ENCODE peak calls at places on chromosomes 7 and 10, in five cellular contexts. Q is heart right ventricle, V is gastroesophageal sphincter, B is HCT116, O is right cardiac atrium. E is an unnamed sample.

GRCh38 chr7:107017965-107018714 is 26.4 kb upstream of the PRKAR2B start:
- ATAC-seq in Q (peak; percentile 19), V (no peak), B (no peak), O (no peak), E (no peak)

GRCh38 chr10:101570764-101571572 is 17.1 kb downstream of the POLL start:
- ATAC-seq in Q (peak; percentile 20), V (peak; percentile 8), B (peak; percentile 19), O (peak; percentile 14), E (peak; percentile 16)

GRCh38 chr7:49773939-49774458 is 561 bp downstream of the VWC2 start:
- ATAC-seq in Q (peak; percentile 68), V (no peak), B (no peak), O (peak; percentile 48), E (no peak)

GRCh38 chr7:47506716-47507354 is 75.1 kb downstream of the TNS3 start:
- ATAC-seq in Q (no peak), V (no peak), B (no peak), O (no peak), E (no peak)

GRCh38 chr10:67075381-67076001 is 149.7 kb downstream of the LRRTM3 start:
- ATAC-seq in Q (peak; percentile 88), V (no peak), B (no peak), O (no peak), E (no peak)

GRCh38 chr7:46091071-46091470 is 170.0 kb upstream of the IGFBP3 start:
- ATAC-seq in Q (no peak), V (no peak), B (no peak), O (no peak), E (no peak)

GRCh38 chr10:103781329-103782061 is 73.9 kb downstream of the SH3PXD2A start:
- ATAC-seq in Q (no peak), V (no peak), B (peak; percentile 91), O (no peak), E (peak; percentile 22)

GRCh38 chr10:3060481-3060889 is 6.9 kb upstream of the PFKP start:
- ATAC-seq in Q (no peak), V (no peak), B (peak; percentile 60), O (no peak), E (no peak)

GRCh38 chr10:91596821-91597396 is 36.0 kb downstream of the PPP1R3C start:
- ATAC-seq in Q (no peak), V (peak; percentile 40), B (no peak), O (peak; percentile 53), E (peak; percentile 69)

GRCh38 chr10:11547111-11547625 is 64.3 kb downstream of the USP6NL start:
- ATAC-seq in Q (no peak), V (no peak), B (no peak), O (no peak), E (no peak)

GRCh38 chr10:106355450-106355849 is 809.1 kb downstream of the SORCS1 start:
- ATAC-seq in Q (no peak), V (no peak), B (no peak), O (no peak), E (no peak)

GRCh38 chr10:24891823-24892222 is 60.6 kb downstream of the PRTFDC1 start:
- ATAC-seq in Q (no peak), V (no peak), B (peak; percentile 79), O (no peak), E (peak; percentile 79)

GRCh38 chr7:42617071-42617705 is 294.7 kb downstream of the C7orf25 start:
- ATAC-seq in Q (peak; percentile 64), V (peak; percentile 31), B (no peak), O (no peak), E (peak; percentile 40)

GRCh38 chr7:92423646-92424045 is 23.6 kb upstream of the GATAD1 start:
- ATAC-seq in Q (no peak), V (no peak), B (no peak), O (peak; percentile 14), E (no peak)

GRCh38 chr10:22623624-22624263 is 90.6 kb downstream of the PIP4K2A start:
- ATAC-seq in Q (no peak), V (no peak), B (no peak), O (no peak), E (no peak)

GRCh38 chr7:74101061-74101681 is 17.6 kb downstream of the LIMK1 start:
- ATAC-seq in Q (peak; percentile 56), V (peak; percentile 76), B (no peak), O (no peak), E (no peak)

GRCh38 chr7:47416454-47417121 is 165.3 kb downstream of the TNS3 start:
- ATAC-seq in Q (no peak), V (no peak), B (peak; percentile 52), O (no peak), E (no peak)

GRCh38 chr7:98250789-98251188 is 1.2 kb downstream of the TECPR1 start:
- ATAC-seq in Q (no peak), V (no peak), B (no peak), O (no peak), E (no peak)

GRCh38 chr10:62023289-62023688 is 121.8 kb downstream of the ARID5B start:
- ATAC-seq in Q (no peak), V (no peak), B (no peak), O (no peak), E (no peak)

GRCh38 chr7:149865437-149865836 is 8.3 kb upstream of the ATP6V0E2 start:
- ATAC-seq in Q (no peak), V (no peak), B (no peak), O (peak; percentile 46), E (peak; percentile 15)

GRCh38 chr7:48255046-48255445 is 83.8 kb downstream of the ABCA13 start:
- ATAC-seq in Q (no peak), V (no peak), B (no peak), O (no peak), E (no peak)

GRCh38 chr10:110479710-110480109 is 18.0 kb upstream of the DUSP5 start:
- ATAC-seq in Q (no peak), V (no peak), B (no peak), O (no peak), E (no peak)

GRCh38 chr7:97513326-97513725 is 218.6 kb upstream of the TAC1 start:
- ATAC-seq in Q (no peak), V (no peak), B (no peak), O (no peak), E (no peak)

GRCh38 chr10:11887381-11888227 is 64.4 kb downstream of the PROSER2 start:
- ATAC-seq in Q (no peak), V (no peak), B (peak; percentile 20), O (no peak), E (no peak)

GRCh38 chr10:132453470-132453861 is 56.5 kb downstream of the PWWP2B start:
- ATAC-seq in Q (peak; percentile 3), V (peak; percentile 6), B (peak; percentile 10), O (no peak), E (no peak)

GRCh38 chr10:95428702-95429101 is 132.5 kb downstream of the SORBS1 start:
- ATAC-seq in Q (peak; percentile 48), V (no peak), B (no peak), O (peak; percentile 38), E (no peak)

GRCh38 chr10:24229909-24230308 is 21.0 kb downstream of the KIAA1217 start:
- ATAC-seq in Q (no peak), V (no peak), B (no peak), O (no peak), E (no peak)

GRCh38 chr7:51213618-51214017 is 103.0 kb downstream of the COBL start:
- ATAC-seq in Q (no peak), V (no peak), B (no peak), O (no peak), E (no peak)

GRCh38 chr7:98788921-98789320 is 80.9 kb downstream of the TMEM130 start:
- ATAC-seq in Q (no peak), V (no peak), B (no peak), O (no peak), E (no peak)

GRCh38 chr10:124744688-124745055 is 494 bp upstream of the FAM53B start:
- ATAC-seq in Q (no peak), V (peak; percentile 32), B (peak; percentile 3), O (peak; percentile 8), E (peak; percentile 17)

GRCh38 chr10:98268694-98269386 is 846 bp upstream of the LOXL4 start:
- ATAC-seq in Q (peak; percentile 28), V (peak; percentile 5), B (peak; percentile 64), O (no peak), E (no peak)

GRCh38 chr7:11620406-11620805 is 211.6 kb downstream of the THSD7A start:
- ATAC-seq in Q (no peak), V (no peak), B (no peak), O (no peak), E (no peak)

GRCh38 chr10:84308481-84309304 is 19.7 kb upstream of the CCSER2 start:
- ATAC-seq in Q (peak; percentile 87), V (no peak), B (no peak), O (peak; percentile 80), E (peak; percentile 81)

GRCh38 chr10:101843032-101843991 is at the start of gene KCNIP2:
- ATAC-seq in Q (peak; percentile 34), V (no peak), B (peak; percentile 16), O (peak; percentile 43), E (peak; percentile 61)

GRCh38 chr10:31352436-31353226 is 33.6 kb downstream of the ZEB1 start:
- ATAC-seq in Q (no peak), V (no peak), B (no peak), O (no peak), E (no peak)

GRCh38 chr10:11713186-11713743 is 28.9 kb upstream of the ECHDC3 start:
- ATAC-seq in Q (peak; percentile 71), V (no peak), B (no peak), O (peak; percentile 81), E (no peak)

GRCh38 chr7:28509256-28510021 is 97.1 kb downstream of the CREB5 start:
- ATAC-seq in Q (peak; percentile 65), V (no peak), B (no peak), O (no peak), E (no peak)

GRCh38 chr10:20817116-20817515 is 80.0 kb downstream of the NEBL start:
- ATAC-seq in Q (no peak), V (no peak), B (no peak), O (no peak), E (no peak)

GRCh38 chr7:30471205-30471604 is 7.4 kb downstream of the NOD1 start:
- ATAC-seq in Q (peak; percentile 18), V (no peak), B (no peak), O (no peak), E (peak; percentile 6)